ENCODE peak calls at places on chromosomes 6 and 20, in seven cellular contexts. E, M, I, K, S, A and F are unnamed samples.

GRCh38 chr6:393391-394221 is 2.1 kb downstream of the IRF4 start:
- DNase-seq in K (no peak), A (no peak), I (no peak), S (no peak), E (no peak), M (no peak), F (no peak)

GRCh38 chr6:164665328-164665727 is 644.1 kb downstream of the C6orf118 start:
- DNase-seq in S (peak), I (no peak), A (no peak), E (no peak), K (no peak), M (no peak), F (no peak)

GRCh38 chr6:13354331-13355042 is 26.1 kb upstream of the TBC1D7 start:
- DNase-seq in K (peak), E (peak), M (peak), A (no peak), I (no peak), S (peak), F (peak)

GRCh38 chr6:165968409-165968807 is 199.2 kb downstream of the TBXT start:
- DNase-seq in E (no peak), M (no peak), S (no peak), I (no peak), A (no peak), K (no peak), F (no peak)

GRCh38 chr6:142569676-142570075 is 267.9 kb downstream of the ADGRG6 start:
- DNase-seq in M (no peak), A (no peak), K (no peak), E (peak), S (no peak), I (no peak), F (peak)

GRCh38 chr6:139706949-139707348 is 332.5 kb upstream of the CITED2 start:
- DNase-seq in K (no peak), I (no peak), S (no peak), E (no peak), A (no peak), M (no peak), F (no peak)

GRCh38 chr20:50146732-50147662 is 6.5 kb downstream of the PEDS1 start:
- DNase-seq in A (peak), M (peak), K (peak), S (peak), E (peak), I (peak), F (peak)

GRCh38 chr20:14055127-14055742 is 59.9 kb downstream of the MACROD2 start:
- DNase-seq in M (peak), A (peak), K (peak), I (peak), E (peak), S (peak), F (peak)

GRCh38 chr6:143962644-143962929 is 45.5 kb downstream of the PLAGL1 start:
- DNase-seq in A (no peak), K (no peak), E (peak), S (no peak), I (no peak), M (peak), F (peak)

GRCh38 chr6:22621701-22622100 is 52.3 kb downstream of the HDGFL1 start:
- DNase-seq in K (no peak), A (no peak), I (no peak), S (no peak), M (no peak), E (peak), F (no peak)

GRCh38 chr6:109236140-109237081 is 141.1 kb downstream of the CEP57L1 start:
- DNase-seq in E (no peak), M (no peak), I (peak), K (no peak), A (peak), S (peak), F (no peak)

GRCh38 chr20:35444226-35444625 is 6.2 kb upstream of the GDF5 start:
- DNase-seq in M (no peak), S (no peak), K (no peak), I (no peak), E (no peak), A (no peak), F (no peak)

GRCh38 chr6:144148891-144149290 is 1.4 kb upstream of the STX11 start:
- DNase-seq in E (peak), A (no peak), I (no peak), M (peak), K (no peak), S (no peak), F (peak)

GRCh38 chr6:11851405-11851804 is 72.8 kb upstream of the ADTRP start:
- DNase-seq in S (no peak), I (no peak), A (no peak), M (no peak), K (no peak), E (no peak), F (peak)

GRCh38 chr20:10949930-10950783 is 276.4 kb upstream of the JAG1 start:
- DNase-seq in M (no peak), E (no peak), A (no peak), K (no peak), I (no peak), S (no peak), F (no peak)

GRCh38 chr6:8029243-8029870 is 34.8 kb downstream of the BLOC1S5 start:
- DNase-seq in M (no peak), I (no peak), K (no peak), A (no peak), S (peak), E (peak), F (no peak)

GRCh38 chr6:113598786-113599185 is 258.4 kb upstream of the MARCKS start:
- DNase-seq in M (no peak), A (no peak), I (no peak), E (no peak), S (no peak), K (no peak), F (no peak)

GRCh38 chr6:134680433-134680832 is 269.5 kb downstream of the ALDH8A1 start:
- DNase-seq in K (no peak), M (no peak), S (no peak), A (no peak), I (no peak), E (no peak), F (no peak)

GRCh38 chr6:130020106-130020851 is 1.9 kb downstream of the L3MBTL3 start:
- DNase-seq in K (peak), A (peak), M (peak), E (peak), S (peak), I (peak), F (peak)

GRCh38 chr6:79543886-79544285 is 6.7 kb upstream of the LCA5 start:
- DNase-seq in S (no peak), M (no peak), E (no peak), I (no peak), K (no peak), A (no peak), F (no peak)

GRCh38 chr6:79546186-79546585 is 9.0 kb upstream of the LCA5 start:
- DNase-seq in A (no peak), E (peak), K (no peak), I (no peak), S (no peak), M (peak), F (peak)

GRCh38 chr6:79543411-79543810 is 6.2 kb upstream of the LCA5 start:
- DNase-seq in E (no peak), S (no peak), M (no peak), K (no peak), A (no peak), I (no peak), F (no peak)

GRCh38 chr6:79544299-79544927 is 7.2 kb upstream of the LCA5 start:
- DNase-seq in A (no peak), E (no peak), I (peak), S (no peak), K (no peak), M (peak), F (peak)

GRCh38 chr6:79544939-79545450 is 7.8 kb upstream of the LCA5 start:
- DNase-seq in M (peak), K (no peak), S (peak), A (peak), I (peak), E (peak), F (peak)
- TF ChIP-seq CTCF in M (peak), K (no peak), S (no peak), A (peak), I (peak), E (peak), F (peak)

GRCh38 chr20:58308290-58308679 is 1.2 kb upstream of the RAB22A start:
- DNase-seq in I (no peak), E (no peak), S (peak), K (no peak), A (no peak), M (no peak), F (no peak)
- TF ChIP-seq CTCF in I (no peak), E (no peak), S (no peak), K (no peak), A (no peak), M (no peak), F (no peak)

GRCh38 chr6:138161118-138161433 is 663 bp upstream of the ARFGEF3 start:
- DNase-seq in M (no peak), S (no peak), I (no peak), K (no peak), E (no peak), A (peak), F (no peak)

GRCh38 chr6:138160329-138161117 is 1.2 kb upstream of the ARFGEF3 start:
- DNase-seq in I (peak), M (no peak), E (no peak), A (no peak), S (no peak), K (no peak), F (no peak)

GRCh38 chr6:138162104-138162946 is 586 bp downstream of the ARFGEF3 start:
- DNase-seq in I (peak), A (peak), M (peak), E (peak), S (peak), K (peak), F (peak)

GRCh38 chr6:138162947-138163569 is 1.3 kb downstream of the ARFGEF3 start:
- DNase-seq in M (no peak), E (no peak), I (no peak), A (no peak), S (no peak), K (no peak), F (no peak)

DNA sequence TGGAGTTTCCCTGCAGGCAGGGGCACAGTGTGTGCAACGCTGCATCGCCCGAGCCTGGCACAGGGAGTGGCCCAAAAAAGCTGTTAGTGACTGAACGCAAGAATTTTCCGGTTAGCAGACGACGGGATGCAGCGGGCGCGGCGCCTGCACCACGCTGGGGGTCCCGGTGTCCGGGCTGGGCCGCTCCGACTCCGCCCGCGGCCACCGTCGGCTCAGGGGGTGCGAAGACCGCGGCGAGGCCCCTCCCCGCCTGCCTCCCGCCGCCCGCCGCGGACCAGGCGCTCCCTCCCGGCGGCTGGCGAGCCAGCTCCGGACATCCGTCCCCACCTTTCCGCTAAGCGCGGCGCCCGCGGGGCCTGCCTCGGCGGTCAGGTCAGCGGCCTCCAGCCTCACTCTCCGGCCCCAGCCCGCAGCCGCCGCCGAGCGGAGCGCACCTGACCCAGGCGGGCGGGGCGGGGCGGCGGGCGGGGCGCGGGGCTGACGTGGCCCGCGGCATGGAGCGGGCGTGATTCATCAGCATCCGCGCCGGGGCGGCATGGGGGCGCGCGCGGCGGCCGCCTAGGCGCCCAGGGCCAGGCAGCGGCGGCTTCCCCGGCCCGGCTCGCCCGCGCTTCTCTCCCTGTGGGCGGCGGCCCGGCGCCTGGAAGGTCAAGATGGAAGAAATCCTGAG is at the start of gene ARFGEF3:
- DNase-seq in S (peak), I (peak), E (peak), A (peak), K (no peak), M (no peak), F (peak)
- TF ChIP-seq CTCF in S (no peak), I (no peak), E (no peak), A (no peak), K (no peak), M (no peak), F (no peak)

GRCh38 chr6:56671160-56671559 is 28.5 kb upstream of the DST start:
- DNase-seq in M (no peak), I (no peak), K (no peak), E (no peak), S (no peak), A (no peak), F (no peak)
- TF ChIP-seq CTCF in M (no peak), I (no peak), K (no peak), E (no peak), S (no peak), A (peak), F (no peak)

GRCh38 chr20:62182469-62183425 is at the start of gene MTG2:
- DNase-seq in I (peak), A (peak), E (peak), M (peak), S (peak), K (peak), F (peak)
- TF ChIP-seq CTCF in I (no peak), A (no peak), E (no peak), M (no peak), S (no peak), K (no peak), F (no peak)

GRCh38 chr6:18340781-18341551 is 46.2 kb upstream of the RNF144B start:
- DNase-seq in S (no peak), I (no peak), M (no peak), E (no peak), A (no peak), K (no peak), F (no peak)
- TF ChIP-seq CTCF in S (no peak), I (no peak), M (no peak), E (no peak), A (no peak), K (no peak), F (no peak)

GRCh38 chr6:161429921-161430490 is 156.1 kb upstream of the AGPAT4 start:
- DNase-seq in M (no peak), S (peak), I (no peak), A (no peak), E (peak), K (no peak), F (no peak)
- TF ChIP-seq CTCF in M (peak), S (peak), I (no peak), A (no peak), E (peak), K (no peak), F (peak)

GRCh38 chr6:16950311-16950710 is 151.5 kb upstream of the STMND1 start:
- DNase-seq in S (no peak), I (no peak), M (no peak), E (no peak), A (no peak), K (no peak), F (no peak)

GRCh38 chr6:16948376-16948775 is 153.5 kb upstream of the STMND1 start:
- DNase-seq in A (no peak), K (no peak), M (peak), I (no peak), S (no peak), E (no peak), F (peak)

GRCh38 chr6:16949696-16950095 is 152.2 kb upstream of the STMND1 start:
- DNase-seq in S (no peak), K (no peak), M (peak), I (no peak), A (no peak), E (no peak), F (peak)

GRCh38 chr6:16944601-16945000 is 157.2 kb upstream of the STMND1 start:
- DNase-seq in I (no peak), M (no peak), K (no peak), E (no peak), A (no peak), S (no peak), F (no peak)

GRCh38 chr6:16947461-16948159 is 154.2 kb upstream of the STMND1 start:
- DNase-seq in E (peak), A (no peak), K (no peak), I (no peak), M (peak), S (no peak), F (peak)
- TF ChIP-seq CTCF in E (no peak), A (no peak), K (no peak), I (no peak), M (no peak), S (no peak), F (no peak)